ENCODE peak calls at places on chromosome 7, in seven cellular contexts. R is posterior vena cava, T is lung microvascular endothelial cell, X is mammary epithelial cell, S is mucosa of descending colon, H is RKO, J is small intestine. Q is an unnamed sample.

GRCh38 chr7:142516038-142516501 is 233.2 kb upstream of the PRSS1 start:
- DNase-seq in J (peak; percentile 83), X (peak; percentile 61), S (no peak), T (peak; percentile 81), R (no peak), H (peak; percentile 90), Q (peak; percentile 81)

GRCh38 chr7:5629941-5630340 is 151.5 kb downstream of the RNF216 start:
- DNase-seq in X (peak; percentile 86), J (no peak), R (peak; percentile 80), T (peak; percentile 35), H (peak; percentile 61), S (no peak), Q (peak; percentile 86)

GRCh38 chr7:150341263-150342118 is at the start of gene RARRES2:
- DNase-seq in X (no peak), J (no peak), R (no peak), H (no peak), T (no peak), S (peak; percentile 67), Q (no peak)

GRCh38 chr7:42247301-42247700 is 10.3 kb upstream of the GLI3 start:
- DNase-seq in R (no peak), S (no peak), H (no peak), X (peak; percentile 69), J (no peak), T (no peak), Q (no peak)

GRCh38 chr7:46554688-46555422 is 633.8 kb upstream of the IGFBP3 start:
- DNase-seq in R (no peak), S (no peak), J (no peak), T (no peak), X (peak; percentile 75), H (no peak), Q (peak; percentile 28)

GRCh38 chr7:148773344-148773743 is 74.6 kb downstream of the CUL1 start:
- DNase-seq in J (peak; percentile 38), R (no peak), S (no peak), H (no peak), T (no peak), X (no peak), Q (no peak)

GRCh38 chr7:21261627-21262564 is 166.0 kb upstream of the SP4 start:
- DNase-seq in X (peak; percentile 14), J (peak; percentile 65), T (peak; percentile 54), S (peak; percentile 25), R (no peak), H (peak; percentile 52), Q (peak; percentile 45)

GRCh38 chr7:877312-878232 is 1.2 kb downstream of the GET4 start:
- DNase-seq in X (peak; percentile 16), R (no peak), T (peak; percentile 24), J (peak; percentile 55), S (peak; percentile 67), H (no peak), Q (peak; percentile 8)

GRCh38 chr7:104185346-104185745 is 22.5 kb downstream of the ORC5 start:
- DNase-seq in H (no peak), S (no peak), X (peak; percentile 23), J (no peak), R (no peak), T (peak; percentile 66), Q (peak; percentile 60)

GRCh38 chr7:117993377-117994003 is 120.2 kb upstream of the CTTNBP2 start:
- DNase-seq in J (peak; percentile 8), R (no peak), H (peak; percentile 84), S (no peak), X (peak; percentile 46), T (no peak), Q (peak; percentile 64)

GRCh38 chr7:4483851-4484250 is 198.2 kb upstream of the FOXK1 start:
- DNase-seq in T (no peak), J (no peak), S (no peak), H (no peak), X (no peak), R (no peak), Q (no peak)

GRCh38 chr7:6188395-6188794 is 84.0 kb downstream of the CYTH3 start:
- DNase-seq in J (no peak), S (no peak), R (no peak), X (no peak), H (no peak), T (no peak), Q (no peak)

GRCh38 chr7:123797673-123798526 is 47.1 kb upstream of the HYAL4 start:
- DNase-seq in T (peak; percentile 68), J (peak; percentile 78), R (no peak), S (no peak), X (peak; percentile 96), H (peak; percentile 86), Q (peak; percentile 95)

Q was measured in MCF 10A.